ENCODE peak calls at places on chromosomes 2 and 18, in ten cellular contexts. L is Peyer's patch, C is thoracic aorta, I is tibial artery, J is tibial nerve, W is cardiac fibroblast, O is AG09309, Z is AG10803, K is OCI-LY7, F is epithelial cell of esophagus. M is an unnamed sample.

GRCh38 chr18:76801567-76802505 is 20.5 kb upstream of the ZNF236 start:
- DNase-seq in C (no peak), L (peak), I (peak), Z (peak), F (peak), J (peak), K (peak), O (no peak), W (peak), M (peak)

GRCh38 chr18:63648241-63648640 is 4.2 kb upstream of the SERPINB4 start:
- DNase-seq in Z (peak), W (peak), L (no peak), K (no peak), O (no peak), J (no peak), F (peak), C (no peak), I (no peak), M (peak)

GRCh38 chr2:189566046-189566445 is 14.5 kb downstream of the SLC40A1 start:
- DNase-seq in F (no peak), C (no peak), I (peak), Z (no peak), W (peak), O (no peak), J (no peak), K (no peak), L (no peak), M (peak)

GRCh38 chr2:219352448-219353023 is 20.0 kb upstream of the RESP18 start:
- DNase-seq in F (peak), Z (peak), L (peak), J (peak), C (no peak), W (peak), K (peak), I (no peak), O (no peak), M (peak)

GRCh38 chr2:140589696-140590095 is 1541.1 kb downstream of the LRP1B start:
- DNase-seq in F (no peak), L (no peak), K (no peak), W (no peak), O (no peak), I (no peak), Z (no peak), J (no peak), C (no peak), M (peak)

GRCh38 chr2:105385703-105386540 is 12.9 kb downstream of the FHL2 start:
- DNase-seq in J (no peak), O (no peak), L (no peak), I (peak), Z (no peak), F (no peak), C (no peak), W (no peak), K (no peak), M (no peak)

GRCh38 chr18:68679531-68679930 is 35.4 kb downstream of the TMX3 start:
- DNase-seq in J (no peak), W (peak), K (no peak), F (peak), O (peak), Z (peak), C (no peak), I (no peak), L (no peak), M (peak)

GRCh38 chr18:42185486-42185885 is 230.5 kb downstream of the PIK3C3 start:
- DNase-seq in I (no peak), O (no peak), J (no peak), C (no peak), L (no peak), W (no peak), Z (no peak), F (no peak), K (no peak), M (no peak)

GRCh38 chr2:238702691-238703415 is 145.0 kb upstream of the TWIST2 start:
- DNase-seq in L (no peak), C (no peak), F (no peak), K (no peak), I (peak), J (no peak), Z (no peak), W (no peak), O (no peak), M (no peak)

GRCh38 chr2:112960230-112960825 is 17.5 kb upstream of the IL36G start:
- DNase-seq in O (no peak), J (no peak), L (no peak), F (no peak), C (no peak), W (no peak), K (no peak), I (no peak), Z (no peak), M (no peak)

GRCh38 chr2:163600801-163601200 is 135.0 kb downstream of the FIGN start:
- DNase-seq in L (no peak), C (no peak), F (no peak), K (no peak), J (no peak), I (no peak), W (no peak), O (no peak), Z (no peak), M (no peak)
- TF ChIP-seq CTCF in L (no peak), C (no peak), F (no peak), K (no peak), J (no peak), I (no peak), W (no peak), O (no peak), Z (no peak), M (no peak)

DNA sequence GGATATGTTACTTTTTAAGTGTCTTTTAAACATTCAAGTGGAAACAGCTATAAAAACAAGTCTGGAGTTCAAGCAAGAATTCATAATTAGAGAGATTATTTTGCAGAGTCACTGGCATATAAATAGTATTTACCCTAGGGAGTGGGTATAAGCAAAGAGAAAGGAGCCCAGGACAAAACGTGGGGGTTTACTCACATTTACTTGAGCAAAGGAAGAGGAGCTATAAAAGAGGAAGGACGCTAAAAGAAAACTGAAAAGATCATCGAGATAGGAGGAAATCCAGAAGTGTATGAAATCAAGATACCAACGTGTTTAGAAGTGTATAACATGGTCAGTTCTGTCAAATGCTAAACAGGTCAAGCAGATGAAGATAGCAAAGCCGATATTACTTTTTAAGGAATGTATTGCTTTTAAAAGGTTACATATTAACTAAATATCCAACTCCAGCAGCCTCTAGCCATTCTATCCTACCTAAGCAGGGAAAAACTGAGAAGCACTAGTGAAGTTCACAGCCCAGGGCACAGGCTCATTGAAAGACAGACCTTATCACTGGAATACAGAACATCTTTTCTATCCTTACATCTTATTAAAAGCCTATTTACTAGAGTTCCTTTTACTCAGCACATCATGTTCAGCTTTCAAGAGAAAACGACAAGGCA is 8.6 kb downstream of the KANSL1L start:
- DNase-seq in W (peak), C (no peak), J (no peak), F (no peak), L (no peak), Z (no peak), O (no peak), K (no peak), I (no peak), M (no peak)
- H3K4me3 ChIP-seq in W (no peak), C (peak), J (no peak), F (no peak), L (no peak), Z (no peak), O (no peak), K (no peak), I (no peak), M (no peak)

GRCh38 chr2:53268086-53268485 is 499.5 kb upstream of the CHAC2 start:
- DNase-seq in W (no peak), J (no peak), O (no peak), L (no peak), F (no peak), K (no peak), I (no peak), Z (no peak), C (no peak), M (no peak)
- TF ChIP-seq CTCF in W (no peak), J (no peak), O (no peak), L (no peak), F (peak), K (no peak), I (no peak), Z (no peak), C (no peak), M (no peak)

GRCh38 chr2:32005371-32005976 is 5.3 kb downstream of the MEMO1 start:
- DNase-seq in K (no peak), Z (no peak), L (no peak), F (peak), C (no peak), I (no peak), J (no peak), W (no peak), O (no peak), M (no peak)

GRCh38 chr2:32008811-32009478 is 1.9 kb downstream of the MEMO1 start:
- DNase-seq in O (no peak), K (peak), C (no peak), J (no peak), Z (peak), I (no peak), F (peak), L (no peak), W (peak), M (peak)

GRCh38 chr2:32003791-32004190 is 7.0 kb downstream of the MEMO1 start:
- DNase-seq in I (no peak), Z (no peak), C (no peak), L (no peak), O (no peak), W (no peak), F (peak), J (no peak), K (no peak), M (no peak)

GRCh38 chr2:32009479-32010256 is 1.1 kb downstream of the MEMO1 start:
- DNase-seq in K (peak), C (no peak), I (peak), W (peak), J (no peak), L (peak), Z (peak), F (peak), O (no peak), M (peak)

GRCh38 chr2:32006992-32007391 is 3.8 kb downstream of the MEMO1 start:
- DNase-seq in W (no peak), F (no peak), L (no peak), O (no peak), C (no peak), K (no peak), I (no peak), J (no peak), Z (no peak), M (no peak)
- H3K4me3 ChIP-seq in W (no peak), F (no peak), L (no peak), O (no peak), C (no peak), K (no peak), I (no peak), J (no peak), Z (no peak), M (no peak)

GRCh38 chr2:155250800-155251199 is 552.3 kb downstream of the KCNJ3 start:
- DNase-seq in W (no peak), F (peak), I (no peak), Z (no peak), C (no peak), O (no peak), K (peak), L (no peak), J (no peak), M (no peak)
- TF ChIP-seq CTCF in W (no peak), F (peak), I (no peak), Z (no peak), C (no peak), O (no peak), K (peak), L (peak), J (no peak), M (no peak)

DNA sequence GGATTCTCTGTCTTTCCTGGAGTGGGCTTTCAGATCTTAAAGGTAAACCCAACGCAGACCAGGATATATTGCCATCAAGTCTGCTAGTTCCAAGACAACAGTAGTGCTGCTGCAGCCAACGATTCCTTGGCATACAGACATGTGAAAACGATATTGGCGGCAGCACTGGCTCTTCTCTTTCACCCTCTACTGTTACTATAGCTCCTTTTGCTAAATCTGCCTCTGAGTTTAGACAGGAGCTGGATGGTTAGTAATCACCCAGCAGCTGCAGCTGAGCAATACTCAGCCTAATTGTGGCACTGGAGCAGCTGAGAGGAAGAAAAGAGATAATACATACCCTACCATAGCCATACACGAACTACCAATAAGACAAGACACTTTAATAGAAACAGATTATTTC is 4.0 kb downstream of the YES1 start:
- DNase-seq in I (no peak), O (no peak), J (no peak), K (no peak), C (no peak), Z (peak), F (no peak), W (peak), L (no peak), M (peak)
- H3K4me3 ChIP-seq in I (no peak), O (no peak), J (no peak), K (no peak), C (no peak), Z (no peak), F (no peak), W (no peak), L (no peak), M (no peak)

DNA sequence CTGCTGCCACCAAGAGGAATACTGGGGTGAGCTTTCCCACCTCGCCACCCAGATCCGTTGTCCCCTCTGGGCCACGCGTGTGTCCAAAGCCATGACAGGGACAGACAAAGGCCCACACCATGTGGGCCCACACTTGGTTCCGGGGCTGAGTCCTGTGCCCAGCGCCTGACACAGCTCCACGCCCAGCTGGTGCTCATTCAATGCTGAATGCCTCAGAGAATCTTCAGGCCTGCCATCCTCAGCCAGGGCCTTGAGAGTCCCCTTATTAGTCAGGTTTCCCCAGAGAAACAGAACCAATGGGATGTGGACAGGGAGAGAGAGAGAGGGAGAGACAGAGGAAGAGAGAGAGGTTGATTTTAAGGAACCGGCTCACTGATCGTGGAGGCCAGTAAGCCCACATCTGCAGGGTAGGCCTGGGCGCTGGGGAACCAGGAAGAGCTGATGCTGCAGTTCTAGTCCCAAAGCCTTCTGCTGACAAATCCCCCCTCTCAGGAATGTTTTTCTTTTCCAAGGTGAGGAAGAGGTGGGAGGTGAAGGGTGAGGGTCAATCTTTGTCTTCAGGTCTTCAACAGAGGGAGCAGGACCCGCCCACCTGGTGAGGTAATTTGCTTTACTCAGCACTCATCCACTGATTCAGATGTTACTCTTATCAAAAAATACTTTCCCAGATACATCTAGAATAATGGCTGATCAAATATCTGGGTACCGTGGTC is 10.2 kb upstream of the SPATA3 start:
- DNase-seq in W (no peak), O (no peak), K (no peak), Z (no peak), J (no peak), C (no peak), L (peak), I (no peak), F (no peak), M (no peak)
- TF ChIP-seq CTCF in W (no peak), O (no peak), K (no peak), Z (no peak), J (no peak), C (no peak), L (no peak), I (no peak), F (no peak), M (no peak)

GRCh38 chr2:3774336-3774735 is 71.0 kb downstream of the DCDC2C start:
- DNase-seq in L (no peak), K (no peak), O (no peak), I (no peak), J (no peak), Z (no peak), F (no peak), C (no peak), W (no peak), M (no peak)
- H3K4me3 ChIP-seq in L (no peak), K (no peak), O (no peak), I (no peak), J (no peak), Z (no peak), F (no peak), C (no peak), W (no peak), M (no peak)

M was measured in fibroblast of pulmonary artery.